ENCODE peak calls at places on chromosomes 12 and 14, in nine cellular contexts. U, A, Y, J, I, N, O, Q and F are unnamed samples.

GRCh38 chr12:103596981-103597380 is 9.9 kb downstream of the STAB2 start:
- DNase-seq in I (no peak), Y (no peak), J (no peak), O (no peak), A (no peak), U (no peak), Q (no peak), N (no peak), F (no peak)

GRCh38 chr12:124513297-124513867 is 54.0 kb downstream of the NCOR2 start:
- DNase-seq in I (peak), A (no peak), O (no peak), Q (no peak), U (no peak), Y (no peak), N (no peak), J (no peak), F (no peak)

GRCh38 chr12:31323466-31324115 is 2.4 kb downstream of the SINHCAF start:
- DNase-seq in Q (no peak), U (no peak), Y (no peak), N (no peak), A (peak), O (no peak), J (no peak), I (no peak), F (peak)

GRCh38 chr14:72743626-72744025 is 150.3 kb downstream of the DPF3 start:
- DNase-seq in U (no peak), A (no peak), N (no peak), Y (peak), O (no peak), I (no peak), Q (no peak), J (no peak), F (no peak)

GRCh38 chr12:108699955-108700563 is 31.3 kb downstream of the CORO1C start:
- DNase-seq in J (no peak), A (no peak), U (no peak), Q (no peak), O (peak), I (no peak), Y (no peak), N (no peak), F (no peak)

GRCh38 chr12:12081836-12082497 is 11.2 kb downstream of the BCL2L14 start:
- DNase-seq in J (peak), A (peak), O (peak), Q (no peak), I (peak), Y (peak), U (peak), N (peak), F (peak)

GRCh38 chr14:34063042-34063441 is 112.2 kb upstream of the EGLN3 start:
- DNase-seq in U (no peak), Q (no peak), A (no peak), O (no peak), J (no peak), I (no peak), Y (no peak), N (no peak), F (no peak)

GRCh38 chr12:63877693-63878092 is 33.2 kb downstream of the SRGAP1 start:
- DNase-seq in I (no peak), J (no peak), A (no peak), O (no peak), Q (no peak), N (no peak), U (no peak), Y (no peak), F (no peak)

GRCh38 chr12:107560194-107560905 is 125.2 kb upstream of the PWP1 start:
- DNase-seq in Y (no peak), Q (no peak), O (no peak), I (no peak), A (no peak), N (no peak), U (no peak), J (no peak), F (no peak)

GRCh38 chr12:77601069-77601468 is 229.6 kb upstream of the NAV3 start:
- DNase-seq in A (no peak), Y (no peak), N (no peak), O (no peak), I (no peak), U (no peak), Q (no peak), J (no peak), F (no peak)